ENCODE peak calls at places on chromosomes 2 and 18, in five cellular contexts. E, G, M, L and R are unnamed samples.

GRCh38 chr2:79511320-79511951 is 1.4 kb upstream of the CTNNA2 start:
- DNase-seq in L (no peak), E (peak; percentile 46), G (no peak), M (peak; percentile 35), R (peak; percentile 56)

GRCh38 chr2:5070257-5070656 is 621.9 kb upstream of the SOX11 start:
- DNase-seq in M (no peak), E (no peak), L (no peak), G (no peak), R (no peak)

GRCh38 chr2:228545749-228546148 is 364.3 kb upstream of the SPHKAP start:
- DNase-seq in E (no peak), M (no peak), G (no peak), L (no peak), R (no peak)

GRCh38 chr2:16326736-16327300 is 338.8 kb downstream of the CYRIA start:
- DNase-seq in G (no peak), M (no peak), E (no peak), L (no peak), R (no peak)

GRCh38 chr2:45849491-45850283 is 198.2 kb downstream of the PRKCE start:
- DNase-seq in L (no peak), M (no peak), G (no peak), E (no peak), R (no peak)

GRCh38 chr2:130263606-130264005 is 65.4 kb upstream of the TUBA3E start:
- DNase-seq in M (no peak), L (peak; percentile 42), E (no peak), G (no peak), R (no peak)

GRCh38 chr2:96920801-96921560 is 51.1 kb upstream of the SEMA4C start:
- DNase-seq in L (peak; percentile 58), E (no peak), M (no peak), G (no peak), R (no peak)

GRCh38 chr2:233031556-233032500 is 644 bp upstream of the NEU2 start:
- DNase-seq in L (no peak), M (no peak), E (no peak), G (no peak), R (no peak)

GRCh38 chr2:72917875-72918660 is 749 bp downstream of the EMX1 start:
- DNase-seq in E (no peak), L (peak; percentile 87), M (no peak), G (no peak), R (no peak)

GRCh38 chr2:138291805-138292204 is 209.8 kb upstream of the SPOPL start:
- DNase-seq in E (no peak), G (no peak), M (no peak), L (no peak), R (no peak)

GRCh38 chr2:133498615-133499585 is 69.4 kb downstream of the NCKAP5 start:
- DNase-seq in E (no peak), M (peak; percentile 21), L (no peak), G (no peak), R (no peak)

GRCh38 chr2:173218331-173219056 is 136.2 kb upstream of the CDCA7 start:
- DNase-seq in G (no peak), E (no peak), M (no peak), L (no peak), R (no peak)

GRCh38 chr2:191012845-191013616 is 940 bp downstream of the STAT1 start:
- DNase-seq in E (peak; percentile 25), L (no peak), M (no peak), G (no peak), R (no peak)

GRCh38 chr18:74942319-74942910 is 266.5 kb downstream of the PTGR3 start:
- DNase-seq in E (no peak), L (peak; percentile 17), G (no peak), M (no peak), R (no peak)

GRCh38 chr2:171529914-171530313 is 7.6 kb downstream of the CYBRD1 start:
- DNase-seq in E (peak; percentile 14), G (no peak), L (no peak), M (no peak), R (no peak)
- H3K4me1 ChIP-seq in E (peaks cover 31% of the 10 kb centered on the region), G (peaks cover 16% of the 10 kb centered on the region), L (peaks cover 5% of the 10 kb centered on the region), M (no peaks in the 10 kb centered on the region), R (no peaks in the 10 kb centered on the region)

GRCh38 chr2:69914235-69915049 is 467 bp upstream of the MXD1 start:
- DNase-seq in G (peak; percentile 100), L (peak; percentile 98), M (peak; percentile 100), E (peak; percentile 100), R (peak; percentile 100)
- TF ChIP-seq POLR2A in G (peak; percentile 93), L (no peak), M (peak; percentile 71), E (peak; percentile 79), R (peak; percentile 67)

GRCh38 chr2:219277703-219278654 is 1.2 kb upstream of the DNAJB2 start:
- DNase-seq in L (peak; percentile 89), G (peak; percentile 83), M (peak; percentile 87), E (peak; percentile 85), R (peak; percentile 80)
- H3K4me1 ChIP-seq in L (peaks cover 22% of the 10 kb centered on the region), G (peaks cover 8% of the 10 kb centered on the region), M (peaks cover 29% of the 10 kb centered on the region), E (peaks cover 38% of the 10 kb centered on the region), R (peaks cover 42% of the 10 kb centered on the region)

GRCh38 chr18:77101410-77102245 is 31.0 kb downstream of the MBP start:
- DNase-seq in M (peak; percentile 64), L (no peak), E (peak; percentile 76), G (peak; percentile 88), R (peak; percentile 51)
- TF ChIP-seq POLR2A in M (peak; percentile 12), L (no peak), E (no peak), G (no peak), R (no peak)

GRCh38 chr2:168192143-168192785 is 55.1 kb downstream of the STK39 start:
- DNase-seq in M (no peak), G (peak; percentile 29), E (peak; percentile 23), L (no peak), R (no peak)

GRCh38 chr2:168192839-168193616 is 54.4 kb downstream of the STK39 start:
- DNase-seq in G (no peak), M (no peak), E (no peak), L (no peak), R (no peak)

GRCh38 chr2:168189835-168190426 is 57.5 kb downstream of the STK39 start:
- DNase-seq in E (no peak), M (peak; percentile 35), G (no peak), L (no peak), R (no peak)

GRCh38 chr2:168188011-168188410 is 59.4 kb downstream of the STK39 start:
- DNase-seq in G (no peak), M (no peak), E (no peak), L (no peak), R (no peak)

DNA sequence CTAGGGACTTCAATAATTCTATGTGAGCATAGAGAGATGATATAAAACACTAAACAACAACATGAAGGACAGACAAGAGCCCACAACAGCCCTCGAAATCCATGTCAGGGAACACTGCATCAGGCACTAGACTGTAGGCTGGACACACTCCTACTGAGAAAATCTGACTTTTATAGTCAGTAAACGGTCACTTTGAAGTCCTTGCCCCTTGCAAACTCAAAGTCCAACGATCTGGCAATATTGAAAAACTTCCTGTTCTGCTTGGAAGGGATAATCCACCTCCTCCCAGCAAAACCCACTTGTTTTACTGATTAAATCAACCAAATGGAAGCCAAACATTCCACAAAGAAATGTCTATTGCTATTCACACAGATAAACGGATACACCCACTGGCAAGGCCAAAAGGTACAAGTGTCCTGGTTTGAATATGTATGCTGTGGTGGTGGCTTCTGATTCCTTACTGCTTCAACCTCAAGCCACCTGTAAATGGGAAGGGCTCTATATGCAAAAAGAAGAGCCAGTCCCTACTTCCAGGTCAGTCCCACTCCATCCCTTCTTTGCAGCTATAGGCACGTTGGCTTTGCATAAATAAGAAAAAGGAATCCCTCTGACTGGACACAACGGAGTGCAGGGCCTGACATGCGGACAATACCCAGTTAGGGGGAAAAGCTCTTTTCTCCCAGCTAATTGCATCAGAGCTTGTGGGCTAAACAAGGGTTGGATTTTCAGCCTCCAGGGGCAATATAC is 56.6 kb downstream of the STK39 start:
- DNase-seq in G (no peak), M (no peak), E (no peak), L (no peak), R (no peak)
- H3K4me1 ChIP-seq in G (peaks cover 6% of the 10 kb centered on the region), M (peaks cover 37% of the 10 kb centered on the region), E (peaks cover under 1% of the 10 kb centered on the region), L (peaks cover 16% of the 10 kb centered on the region), R (peaks cover 41% of the 10 kb centered on the region)